ENCODE peak calls at places on chromosome 5, in nine cellular contexts. One of them, this sample, is unnamed.

GRCh38 chr5:32021771-32022170 is 152.3 kb downstream of the GOLPH3 start:
- DNase-seq in DND-41: no peak
- DNase-seq in Peyer's patch: no peak
- DNase-seq in kidney: no peak
- DNase-seq in PC-9: no peak
- DNase-seq in SK-N-SH: peak
- DNase-seq in suprapubic skin: no peak
- DNase-seq in A549: no peak
- DNase-seq in CD8-positive, alpha-beta T cell: no peak
- DNase-seq in this sample: no peak

GRCh38 chr5:10522224-10522611 is 41.7 kb upstream of the ANKRD33B start:
- DNase-seq in DND-41: no peak
- DNase-seq in Peyer's patch: no peak
- DNase-seq in kidney: no peak
- DNase-seq in PC-9: no peak
- DNase-seq in SK-N-SH: no peak
- DNase-seq in suprapubic skin: no peak
- DNase-seq in A549: no peak
- DNase-seq in CD8-positive, alpha-beta T cell: no peak
- DNase-seq in this sample: no peak

GRCh38 chr5:78930742-78931141 is 54.4 kb downstream of the ARSB start:
- DNase-seq in DND-41: no peak
- DNase-seq in Peyer's patch: no peak
- DNase-seq in kidney: no peak
- DNase-seq in PC-9: no peak
- DNase-seq in SK-N-SH: no peak
- DNase-seq in suprapubic skin: no peak
- DNase-seq in A549: no peak
- DNase-seq in CD8-positive, alpha-beta T cell: no peak
- DNase-seq in this sample: no peak

GRCh38 chr5:139458580-139459407 is 3.7 kb downstream of the ECSCR start:
- DNase-seq in DND-41: peak
- DNase-seq in Peyer's patch: no peak
- DNase-seq in kidney: no peak
- DNase-seq in PC-9: no peak
- DNase-seq in SK-N-SH: no peak
- DNase-seq in suprapubic skin: no peak
- DNase-seq in A549: no peak
- DNase-seq in CD8-positive, alpha-beta T cell: peak
- DNase-seq in this sample: no peak

GRCh38 chr5:123083298-123083697 is 5.7 kb upstream of the PRDM6 start:
- DNase-seq in DND-41: no peak
- DNase-seq in Peyer's patch: no peak
- DNase-seq in kidney: no peak
- DNase-seq in PC-9: no peak
- DNase-seq in SK-N-SH: no peak
- DNase-seq in suprapubic skin: no peak
- DNase-seq in A549: no peak
- DNase-seq in CD8-positive, alpha-beta T cell: no peak
- DNase-seq in this sample: no peak

GRCh38 chr5:9483779-9484178 is 62.1 kb downstream of the SEMA5A start:
- DNase-seq in DND-41: no peak
- DNase-seq in Peyer's patch: no peak
- DNase-seq in kidney: no peak
- DNase-seq in PC-9: no peak
- DNase-seq in SK-N-SH: no peak
- DNase-seq in suprapubic skin: no peak
- DNase-seq in A549: no peak
- DNase-seq in CD8-positive, alpha-beta T cell: no peak
- DNase-seq in this sample: no peak

GRCh38 chr5:148437249-148437648 is 53.5 kb downstream of the FBXO38 start:
- DNase-seq in DND-41: no peak
- DNase-seq in Peyer's patch: no peak
- DNase-seq in kidney: no peak
- DNase-seq in PC-9: no peak
- DNase-seq in SK-N-SH: no peak
- DNase-seq in suprapubic skin: no peak
- DNase-seq in A549: no peak
- DNase-seq in CD8-positive, alpha-beta T cell: no peak
- DNase-seq in this sample: no peak

GRCh38 chr5:124932791-124933600 is 186.6 kb upstream of the ZNF608 start:
- DNase-seq in DND-41: no peak
- DNase-seq in Peyer's patch: no peak
- DNase-seq in kidney: no peak
- DNase-seq in PC-9: no peak
- DNase-seq in SK-N-SH: peak
- DNase-seq in suprapubic skin: no peak
- DNase-seq in A549: no peak
- DNase-seq in CD8-positive, alpha-beta T cell: no peak
- DNase-seq in this sample: no peak

GRCh38 chr5:6633469-6634326 is 458 bp downstream of the SRD5A1 start:
- DNase-seq in DND-41: peak
- DNase-seq in Peyer's patch: peak
- DNase-seq in kidney: no peak
- DNase-seq in PC-9: no peak
- DNase-seq in SK-N-SH: peak
- DNase-seq in suprapubic skin: no peak
- DNase-seq in A549: peak
- DNase-seq in CD8-positive, alpha-beta T cell: no peak
- DNase-seq in this sample: peak

GRCh38 chr5:124474821-124475220 is 271.6 kb downstream of the ZNF608 start:
- DNase-seq in DND-41: no peak
- DNase-seq in Peyer's patch: no peak
- DNase-seq in kidney: no peak
- DNase-seq in PC-9: no peak
- DNase-seq in SK-N-SH: no peak
- DNase-seq in suprapubic skin: no peak
- DNase-seq in A549: no peak
- DNase-seq in CD8-positive, alpha-beta T cell: no peak
- DNase-seq in this sample: no peak

GRCh38 chr5:149114403-149115312 is 26.6 kb upstream of the ABLIM3 start:
- DNase-seq in DND-41: peak
- DNase-seq in Peyer's patch: no peak
- DNase-seq in kidney: no peak
- DNase-seq in PC-9: peak
- DNase-seq in SK-N-SH: peak
- DNase-seq in suprapubic skin: no peak
- DNase-seq in A549: peak
- DNase-seq in CD8-positive, alpha-beta T cell: peak
- DNase-seq in this sample: peak

GRCh38 chr5:94891565-94892362 is 273.3 kb downstream of the SLF1 start:
- DNase-seq in DND-41: no peak
- DNase-seq in Peyer's patch: no peak
- DNase-seq in kidney: no peak
- DNase-seq in PC-9: no peak
- DNase-seq in SK-N-SH: no peak
- DNase-seq in suprapubic skin: no peak
- DNase-seq in A549: no peak
- DNase-seq in CD8-positive, alpha-beta T cell: no peak
- DNase-seq in this sample: no peak

GRCh38 chr5:86885011-86885410 is 267.3 kb downstream of the COX7C start:
- DNase-seq in DND-41: no peak
- DNase-seq in Peyer's patch: no peak
- DNase-seq in kidney: no peak
- DNase-seq in PC-9: no peak
- DNase-seq in SK-N-SH: no peak
- DNase-seq in suprapubic skin: no peak
- DNase-seq in A549: no peak
- DNase-seq in CD8-positive, alpha-beta T cell: no peak
- DNase-seq in this sample: no peak

GRCh38 chr5:176548967-176549444 is at the start of gene CDHR2:
- DNase-seq in DND-41: no peak
- DNase-seq in Peyer's patch: peak
- DNase-seq in kidney: peak
- DNase-seq in PC-9: no peak
- DNase-seq in SK-N-SH: no peak
- DNase-seq in suprapubic skin: no peak
- DNase-seq in A549: no peak
- DNase-seq in CD8-positive, alpha-beta T cell: no peak
- DNase-seq in this sample: no peak

GRCh38 chr5:58764199-58764598 is 181.3 kb downstream of the RAB3C start:
- DNase-seq in DND-41: no peak
- DNase-seq in Peyer's patch: no peak
- DNase-seq in kidney: no peak
- DNase-seq in PC-9: no peak
- DNase-seq in SK-N-SH: no peak
- DNase-seq in suprapubic skin: no peak
- DNase-seq in A549: no peak
- DNase-seq in CD8-positive, alpha-beta T cell: no peak
- DNase-seq in this sample: no peak

GRCh38 chr5:17727212-17727611 is 93.0 kb downstream of the TAF11L14 start:
- DNase-seq in DND-41: no peak
- DNase-seq in Peyer's patch: no peak
- DNase-seq in kidney: no peak
- DNase-seq in PC-9: no peak
- DNase-seq in SK-N-SH: no peak
- DNase-seq in suprapubic skin: no peak
- DNase-seq in A549: no peak
- DNase-seq in CD8-positive, alpha-beta T cell: no peak
- DNase-seq in this sample: no peak

DNA sequence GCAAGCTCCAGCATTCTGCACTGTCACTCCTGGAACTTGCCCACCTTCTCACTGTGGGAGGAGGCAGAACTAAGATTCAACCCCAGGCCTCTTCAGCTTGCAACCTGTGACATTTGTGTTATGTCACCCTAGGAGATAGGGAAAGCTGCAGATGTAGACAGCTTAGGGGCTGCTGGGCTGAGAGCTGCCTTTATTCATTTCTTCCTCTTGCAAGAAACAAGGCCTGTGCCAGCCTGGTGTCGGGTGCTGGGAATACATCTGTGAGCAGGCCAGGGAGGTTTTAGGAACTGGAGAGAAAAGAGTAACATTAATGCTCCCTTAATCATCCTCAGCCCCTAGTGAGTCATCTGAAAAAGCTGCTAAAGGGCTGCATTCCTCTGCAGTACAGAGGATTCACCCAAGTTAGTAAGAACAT is 101.8 kb downstream of the FGF18 start:
- DNase-seq in DND-41: no peak
- DNase-seq in Peyer's patch: no peak
- DNase-seq in kidney: no peak
- DNase-seq in PC-9: peak
- DNase-seq in SK-N-SH: peak
- DNase-seq in suprapubic skin: no peak
- DNase-seq in A549: peak
- DNase-seq in CD8-positive, alpha-beta T cell: no peak
- DNase-seq in this sample: no peak
- TF ChIP-seq CTCF in DND-41: no peak
- TF ChIP-seq CTCF in Peyer's patch: no peak
- TF ChIP-seq CTCF in kidney: no peak
- TF ChIP-seq CTCF in PC-9: peak
- TF ChIP-seq CTCF in SK-N-SH: peak
- TF ChIP-seq CTCF in suprapubic skin: no peak
- TF ChIP-seq CTCF in A549: no peak
- TF ChIP-seq CTCF in CD8-positive, alpha-beta T cell: no peak
- TF ChIP-seq CTCF in this sample: no peak

GRCh38 chr5:98827862-98828261 is 54.4 kb downstream of the RGMB start:
- DNase-seq in DND-41: no peak
- DNase-seq in Peyer's patch: no peak
- DNase-seq in kidney: no peak
- DNase-seq in PC-9: no peak
- DNase-seq in SK-N-SH: no peak
- DNase-seq in suprapubic skin: no peak
- DNase-seq in A549: no peak
- DNase-seq in CD8-positive, alpha-beta T cell: no peak
- DNase-seq in this sample: no peak

GRCh38 chr5:98825582-98826375 is 52.3 kb downstream of the RGMB start:
- DNase-seq in DND-41: no peak
- DNase-seq in Peyer's patch: no peak
- DNase-seq in kidney: no peak
- DNase-seq in PC-9: no peak
- DNase-seq in SK-N-SH: no peak
- DNase-seq in suprapubic skin: no peak
- DNase-seq in A549: no peak
- DNase-seq in CD8-positive, alpha-beta T cell: no peak
- DNase-seq in this sample: no peak

DNA sequence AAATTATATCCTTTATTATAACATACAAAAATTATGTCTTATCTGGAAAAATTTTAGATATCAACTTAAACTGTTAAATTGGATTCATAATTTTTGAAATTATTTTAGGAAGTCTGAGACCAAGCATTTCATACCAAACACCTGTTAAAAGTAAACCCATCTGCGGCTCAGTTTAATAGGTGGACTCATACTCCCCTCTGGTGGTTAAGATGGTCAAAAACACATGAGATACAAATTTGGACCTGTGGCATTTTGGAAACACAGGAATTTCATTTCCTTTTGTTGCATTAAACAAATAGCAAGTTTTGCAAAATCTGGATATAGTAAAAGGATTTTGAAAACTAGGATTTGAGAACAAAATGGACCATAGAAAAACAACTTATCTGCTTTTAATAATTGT is 53.7 kb downstream of the RGMB start:
- DNase-seq in DND-41: no peak
- DNase-seq in Peyer's patch: no peak
- DNase-seq in kidney: no peak
- DNase-seq in PC-9: peak
- DNase-seq in SK-N-SH: peak
- DNase-seq in suprapubic skin: no peak
- DNase-seq in A549: peak
- DNase-seq in CD8-positive, alpha-beta T cell: no peak
- DNase-seq in this sample: peak
- TF ChIP-seq CTCF in DND-41: peak
- TF ChIP-seq CTCF in Peyer's patch: no peak
- TF ChIP-seq CTCF in kidney: peak
- TF ChIP-seq CTCF in PC-9: peak
- TF ChIP-seq CTCF in SK-N-SH: peak
- TF ChIP-seq CTCF in suprapubic skin: no peak
- TF ChIP-seq CTCF in A549: peak
- TF ChIP-seq CTCF in CD8-positive, alpha-beta T cell: peak
- TF ChIP-seq CTCF in this sample: peak

DNA sequence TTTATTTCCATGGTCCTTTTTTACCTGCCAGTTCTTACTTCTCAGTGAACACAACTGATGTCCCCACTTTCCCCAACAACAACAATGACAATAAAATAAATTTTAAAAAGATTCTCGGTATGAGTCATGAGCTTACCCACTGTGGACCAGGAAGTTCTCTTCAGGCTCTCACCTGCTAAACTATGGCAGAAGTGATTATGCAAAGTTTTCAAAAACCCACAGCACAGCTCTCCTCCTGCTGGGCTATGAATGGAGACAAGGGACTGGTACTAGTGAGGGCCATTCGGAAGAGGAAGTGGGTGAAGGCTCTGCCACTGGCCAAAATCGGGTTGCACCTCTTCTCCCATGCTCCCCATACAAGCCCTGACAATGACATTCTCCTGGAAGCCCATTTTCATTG is 429.4 kb downstream of the PIK3R1 start:
- DNase-seq in DND-41: no peak
- DNase-seq in Peyer's patch: no peak
- DNase-seq in kidney: no peak
- DNase-seq in PC-9: no peak
- DNase-seq in SK-N-SH: no peak
- DNase-seq in suprapubic skin: no peak
- DNase-seq in A549: no peak
- DNase-seq in CD8-positive, alpha-beta T cell: no peak
- DNase-seq in this sample: no peak
- TF ChIP-seq CTCF in DND-41: no peak
- TF ChIP-seq CTCF in Peyer's patch: no peak
- TF ChIP-seq CTCF in kidney: no peak
- TF ChIP-seq CTCF in PC-9: no peak
- TF ChIP-seq CTCF in SK-N-SH: no peak
- TF ChIP-seq CTCF in suprapubic skin: no peak
- TF ChIP-seq CTCF in A549: no peak
- TF ChIP-seq CTCF in CD8-positive, alpha-beta T cell: no peak
- TF ChIP-seq CTCF in this sample: no peak

GRCh38 chr5:141840295-141840812 is 37.9 kb downstream of the PCDH1 start:
- DNase-seq in DND-41: no peak
- DNase-seq in Peyer's patch: no peak
- DNase-seq in kidney: peak
- DNase-seq in PC-9: no peak
- DNase-seq in SK-N-SH: no peak
- DNase-seq in suprapubic skin: no peak
- DNase-seq in A549: no peak
- DNase-seq in CD8-positive, alpha-beta T cell: no peak
- DNase-seq in this sample: no peak
- TF ChIP-seq CTCF in DND-41: no peak
- TF ChIP-seq CTCF in Peyer's patch: no peak
- TF ChIP-seq CTCF in kidney: no peak
- TF ChIP-seq CTCF in PC-9: no peak
- TF ChIP-seq CTCF in SK-N-SH: no peak
- TF ChIP-seq CTCF in suprapubic skin: no peak
- TF ChIP-seq CTCF in A549: no peak
- TF ChIP-seq CTCF in CD8-positive, alpha-beta T cell: no peak
- TF ChIP-seq CTCF in this sample: no peak

This sample was measured in nephron progenitor cell.